ENCODE peak calls at places on chromosomes 11 and 22, in seven cellular contexts. R, M, E, J, L, O and W are unnamed samples.

GRCh38 chr11:18802381-18803257 is 11.0 kb upstream of the PTPN5 start:
- DNase-seq in R (no peak), M (peak; percentile 18), E (peak; percentile 66), J (peak; percentile 46), L (peak; percentile 89), O (peak; percentile 62), W (peak; percentile 47)

GRCh38 chr11:130523166-130523565 is 74.7 kb downstream of the ADAMTS15 start:
- DNase-seq in R (no peak), M (no peak), E (no peak), J (no peak), L (peak; percentile 10), O (no peak), W (no peak)

GRCh38 chr11:120547871-120548681 is 36.5 kb downstream of the GRIK4 start:
- DNase-seq in R (peak; percentile 88), M (peak; percentile 90), E (no peak), J (no peak), L (peak; percentile 87), O (peak; percentile 90), W (peak; percentile 97)

GRCh38 chr11:100925935-100926334 is 203.7 kb downstream of the PGR start:
- DNase-seq in R (no peak), M (no peak), E (no peak), J (no peak), L (peak; percentile 89), O (no peak), W (no peak)

GRCh38 chr11:460331-461199 is 10.5 kb downstream of the PTDSS2 start:
- DNase-seq in R (no peak), M (no peak), E (no peak), J (peak; percentile 71), L (peak; percentile 20), O (no peak), W (peak; percentile 57)

GRCh38 chr22:46009730-46010129 is 32.8 kb upstream of the WNT7B start:
- DNase-seq in R (peak; percentile 15), M (no peak), E (peak; percentile 2), J (no peak), L (peak; percentile 23), O (no peak), W (peak; percentile 62)

GRCh38 chr22:44181033-44181911 is 547 bp downstream of the PARVG start:
- DNase-seq in R (no peak), M (no peak), E (peak; percentile 27), J (no peak), L (no peak), O (no peak), W (no peak)

GRCh38 chr11:36500315-36500721 is 9.8 kb downstream of the TRAF6 start:
- DNase-seq in R (no peak), M (peak; percentile 80), E (peak; percentile 63), J (no peak), L (peak; percentile 92), O (no peak), W (no peak)

GRCh38 chr11:130024356-130024755 is 21.7 kb upstream of the PRDM10 start:
- DNase-seq in R (no peak), M (peak; percentile 43), E (no peak), J (no peak), L (no peak), O (no peak), W (no peak)

GRCh38 chr11:87819141-87819540 is 356.1 kb downstream of the RAB38 start:
- DNase-seq in R (no peak), M (peak; percentile 59), E (no peak), J (no peak), L (peak; percentile 1), O (no peak), W (no peak)

GRCh38 chr11:61315260-61315659 is 17.6 kb downstream of the DDB1 start:
- DNase-seq in R (no peak), M (no peak), E (no peak), J (no peak), L (no peak), O (no peak), W (no peak)

GRCh38 chr22:35449829-35450689 is 50.1 kb downstream of the MCM5 start:
- DNase-seq in R (no peak), M (no peak), E (no peak), J (no peak), L (no peak), O (no peak), W (no peak)

GRCh38 chr11:48170840-48171233 is 45.8 kb upstream of the OR4B1 start:
- DNase-seq in R (no peak), M (no peak), E (no peak), J (no peak), L (peak; percentile 61), O (no peak), W (no peak)

GRCh38 chr11:119701591-119702260 is 27.3 kb downstream of the NECTIN1 start:
- DNase-seq in R (no peak), M (no peak), E (no peak), J (no peak), L (no peak), O (peak; percentile 88), W (no peak)

GRCh38 chr11:109040303-109040702 is 375.4 kb downstream of the DDX10 start:
- DNase-seq in R (no peak), M (no peak), E (no peak), J (peak; percentile 26), L (no peak), O (peak; percentile 4), W (no peak)

GRCh38 chr11:92219476-92219875 is 5.1 kb upstream of the FAT3 start:
- DNase-seq in R (no peak), M (no peak), E (no peak), J (no peak), L (no peak), O (no peak), W (no peak)

GRCh38 chr11:43557553-43558031 is 122.9 kb upstream of the HSD17B12 start:
- DNase-seq in R (no peak), M (no peak), E (no peak), J (no peak), L (peak; percentile 60), O (no peak), W (no peak)

GRCh38 chr11:3375552-3375951 is 3.4 kb downstream of the ZNF195 start:
- DNase-seq in R (no peak), M (no peak), E (no peak), J (no peak), L (peak; percentile 56), O (peak; percentile 76), W (no peak)

GRCh38 chr11:128585498-128586238 is 1.7 kb downstream of the ETS1 start:
- DNase-seq in R (no peak), M (no peak), E (no peak), J (no peak), L (no peak), O (no peak), W (no peak)

GRCh38 chr11:2726964-2727363 is 27.2 kb upstream of the KCNQ1OT1 start:
- DNase-seq in R (no peak), M (no peak), E (no peak), J (no peak), L (peak; percentile 60), O (no peak), W (no peak)

GRCh38 chr22:31083923-31084810 is 3.0 kb downstream of the SMTN start:
- DNase-seq in R (no peak), M (no peak), E (peak; percentile 28), J (no peak), L (no peak), O (peak; percentile 60), W (no peak)

GRCh38 chr22:31083377-31083768 is 2.3 kb downstream of the SMTN start:
- DNase-seq in R (peak; percentile 14), M (no peak), E (no peak), J (no peak), L (no peak), O (peak; percentile 7), W (peak; percentile 90)

GRCh38 chr22:31080848-31081649 is at the start of gene SMTN:
- DNase-seq in R (peak; percentile 92), M (peak; percentile 41), E (peak; percentile 92), J (peak; percentile 85), L (peak; percentile 87), O (peak; percentile 97), W (peak; percentile 96)

GRCh38 chr22:31081963-31082605 is 966 bp downstream of the SMTN start:
- DNase-seq in R (peak; percentile 12), M (no peak), E (no peak), J (no peak), L (no peak), O (peak; percentile 14), W (no peak)

GRCh38 chr22:31082606-31083376 is 1.7 kb downstream of the SMTN start:
- DNase-seq in R (peak; percentile 67), M (no peak), E (no peak), J (peak; percentile 70), L (peak; percentile 85), O (peak; percentile 58), W (peak; percentile 78)
- H3K4me3 ChIP-seq in R (peak overlapping the region; percentile 89), M (peak overlapping the region; percentile 63), E (no peak overlapping the region), J (no peak overlapping the region), L (peak overlapping the region; percentile 87), O (no peak overlapping the region), W (no peak overlapping the region)

DNA sequence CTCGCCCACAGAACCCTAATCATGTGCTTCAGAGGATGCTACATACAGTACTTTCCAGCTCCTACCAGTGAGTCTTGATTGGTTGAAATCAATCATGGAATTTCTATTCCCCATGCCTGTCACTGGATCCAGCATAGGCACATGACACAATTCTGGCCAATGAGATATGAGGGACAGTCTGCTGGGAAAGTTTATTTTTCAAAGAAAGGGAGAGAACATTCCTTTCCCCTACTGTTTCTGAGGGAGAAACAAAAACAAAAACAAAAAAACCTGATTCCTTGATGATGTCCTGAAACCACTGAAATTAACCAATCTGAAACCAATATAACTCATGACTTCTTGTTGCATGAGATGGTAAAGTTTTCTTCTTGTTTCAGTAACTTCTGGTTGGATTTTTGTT is 3.3 kb upstream of the RCN1 start:
- DNase-seq in R (no peak), M (no peak), E (peak; percentile 7), J (peak; percentile 17), L (peak; percentile 97), O (no peak), W (no peak)
- H3K4me3 ChIP-seq in R (no peak overlapping the region), M (no peak overlapping the region), E (no peak overlapping the region), J (no peak overlapping the region), L (peak overlapping the region; percentile 24), O (no peak overlapping the region), W (no peak overlapping the region)

GRCh38 chr11:12841946-12842630 is 167.0 kb upstream of the RASSF10 start:
- DNase-seq in R (no peak), M (peak; percentile 73), E (no peak), J (peak; percentile 32), L (peak; percentile 85), O (peak; percentile 49), W (peak; percentile 44)
- H3K4me3 ChIP-seq in R (no peak overlapping the region), M (no peak overlapping the region), E (no peak overlapping the region), J (no peak overlapping the region), L (peak overlapping the region; percentile 16), O (peak overlapping the region; percentile 21), W (no peak overlapping the region)

GRCh38 chr11:82195251-82195650 is 538.4 kb downstream of the FAM181B start:
- DNase-seq in R (no peak), M (no peak), E (no peak), J (no peak), L (no peak), O (no peak), W (no peak)

GRCh38 chr11:82185925-82186324 is 547.7 kb downstream of the FAM181B start:
- DNase-seq in R (no peak), M (no peak), E (no peak), J (no peak), L (no peak), O (no peak), W (no peak)

GRCh38 chr11:82194521-82194920 is 539.1 kb downstream of the FAM181B start:
- DNase-seq in R (no peak), M (no peak), E (peak; percentile 91), J (no peak), L (no peak), O (no peak), W (no peak)

DNA sequence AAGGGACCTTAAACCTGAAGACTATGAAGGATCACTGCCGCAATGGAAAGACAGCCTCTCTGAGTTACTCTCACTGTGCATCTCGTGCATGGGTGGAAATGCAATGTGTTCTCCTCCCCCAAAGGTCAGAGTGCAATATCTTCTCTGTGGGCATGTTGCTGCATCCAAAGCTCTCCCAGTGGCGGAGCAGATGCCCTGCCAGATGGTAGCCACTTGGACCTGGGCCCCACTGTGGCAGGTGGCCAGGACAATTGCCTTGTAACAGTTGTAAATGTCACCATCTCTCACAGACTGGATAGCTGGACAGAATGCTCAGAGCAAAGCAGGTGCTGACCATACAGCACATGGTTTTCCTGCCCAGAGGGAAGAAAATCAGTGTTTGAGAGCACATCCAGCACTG is 542.0 kb downstream of the FAM181B start:
- DNase-seq in R (no peak), M (no peak), E (no peak), J (no peak), L (no peak), O (peak; percentile 8), W (no peak)
- H3K4me3 ChIP-seq in R (no peak overlapping the region), M (no peak overlapping the region), E (no peak overlapping the region), J (no peak overlapping the region), L (no peak overlapping the region), O (no peak overlapping the region), W (no peak overlapping the region)